ENCODE peak calls at places on chromosome 18, in eight cellular contexts. Y is activated CD4-positive, CD25-positive, alpha-beta regulatory T cell treated with anti-CD3 and anti-CD28 coated beads, Interleukin-2, amount 50 U/mL, for 72 hours; B is tibial nerve; V is HT-29; L is Ammon's horn; E is HepG2; Q is activated gamma-delta T cell treated with Interleukin-2 at 50 U/mL for 16 hours; G is cardiac muscle cell. A is an unnamed sample.

GRCh38 chr18:67961701-67962440 is 445.4 kb upstream of the DSEL start:
- DNase-seq in Y (no peak), B (no peak), V (no peak), L (no peak), E (no peak), Q (no peak), G (no peak), A (no peak)

GRCh38 chr18:32920796-32921787 is 148.3 kb upstream of the KLHL14 start:
- DNase-seq in Y (no peak), B (no peak), V (peak; percentile 52), L (peak; percentile 40), E (peak; percentile 70), Q (no peak), G (no peak), A (no peak)

GRCh38 chr18:74507120-74507881 is 11.1 kb downstream of the CNDP2 start:
- DNase-seq in Y (no peak), B (no peak), V (no peak), L (no peak), E (no peak), Q (no peak), G (no peak), A (no peak)

GRCh38 chr18:27382477-27383216 is 197.5 kb upstream of the CHST9 start:
- DNase-seq in Y (no peak), B (no peak), V (no peak), L (peak; percentile 10), E (no peak), Q (no peak), G (no peak), A (no peak)

GRCh38 chr18:63564021-63564420 is 21.9 kb downstream of the SERPINB12 start:
- DNase-seq in Y (no peak), B (no peak), V (no peak), L (no peak), E (no peak), Q (no peak), G (no peak), A (no peak)

GRCh38 chr18:57816208-57816999 is 13.3 kb upstream of the ATP8B1 start:
- DNase-seq in Y (no peak), B (no peak), V (no peak), L (no peak), E (peak; percentile 43), Q (no peak), G (no peak), A (no peak)

GRCh38 chr18:49621301-49621700 is 59.4 kb downstream of the LIPG start:
- DNase-seq in Y (no peak), B (no peak), V (no peak), L (no peak), E (no peak), Q (no peak), G (no peak), A (no peak)

GRCh38 chr18:42268793-42269192 is 313.8 kb downstream of the PIK3C3 start:
- DNase-seq in Y (no peak), B (no peak), V (no peak), L (no peak), E (no peak), Q (no peak), G (no peak), A (no peak)

GRCh38 chr18:79227617-79228016 is 158.4 kb downstream of the ATP9B start:
- DNase-seq in Y (no peak), B (no peak), V (no peak), L (no peak), E (no peak), Q (no peak), G (no peak), A (no peak)

GRCh38 chr18:76456018-76456750 is 38.9 kb downstream of the ZNF516 start:
- DNase-seq in Y (no peak), B (no peak), V (no peak), L (no peak), E (no peak), Q (no peak), G (no peak), A (no peak)

GRCh38 chr18:23115683-23116096 is 19.6 kb upstream of the CABLES1 start:
- DNase-seq in Y (no peak), B (no peak), V (peak; percentile 59), L (no peak), E (peak; percentile 74), Q (no peak), G (no peak), A (no peak)

GRCh38 chr18:72727038-72727690 is 140.6 kb downstream of the NETO1 start:
- DNase-seq in Y (no peak), B (no peak), V (peak; percentile 21), L (no peak), E (no peak), Q (no peak), G (no peak), A (no peak)

GRCh38 chr18:7817596-7817995 is 250.5 kb downstream of the PTPRM start:
- DNase-seq in Y (no peak), B (no peak), V (no peak), L (no peak), E (no peak), Q (no peak), G (no peak), A (no peak)

GRCh38 chr18:12282436-12283039 is 25.5 kb upstream of the TUBB6 start:
- DNase-seq in Y (no peak), B (no peak), V (no peak), L (no peak), E (peak; percentile 27), Q (no peak), G (no peak), A (no peak)

GRCh38 chr18:48613589-48613988 is 74.8 kb downstream of the CTIF start:
- DNase-seq in Y (no peak), B (peak; percentile 71), V (no peak), L (peak; percentile 91), E (no peak), Q (no peak), G (no peak), A (no peak)

GRCh38 chr18:13934676-13935075 is 19.3 kb upstream of the MC2R start:
- DNase-seq in Y (no peak), B (no peak), V (no peak), L (no peak), E (no peak), Q (no peak), G (no peak), A (no peak)

GRCh38 chr18:60966876-60967275 is 366.4 kb upstream of the CDH20 start:
- DNase-seq in Y (no peak), B (no peak), V (no peak), L (no peak), E (no peak), Q (no peak), G (no peak), A (no peak)

A was measured in NCI-H1105 treated with DMSO at 0.1 percent for 48 hours.